ENCODE peak calls at places on chromosome 11, in ten cellular contexts. C, T, O, K, F, S, P, L, U and R are unnamed samples.

GRCh38 chr11:121464352-121464946 is 11.7 kb upstream of the SORL1-AS1 start:
- DNase-seq in C (peak; percentile 65), T (peak; percentile 94), O (no peak), K (peak; percentile 69), F (peak; percentile 97), S (peak; percentile 46), P (peak; percentile 74), L (no peak), U (peak; percentile 55), R (peak; percentile 98)

GRCh38 chr11:130781906-130782305 is 134.4 kb downstream of the SNX19 start:
- DNase-seq in C (no peak), T (peak; percentile 78), O (no peak), K (peak; percentile 49), F (no peak), S (no peak), P (no peak), L (no peak), U (no peak), R (peak; percentile 80)

GRCh38 chr11:1534682-1535081 is 37.4 kb downstream of the DUSP8 start:
- DNase-seq in C (no peak), T (peak; percentile 31), O (no peak), K (no peak), F (no peak), S (no peak), P (no peak), L (no peak), U (no peak), R (peak; percentile 80)

GRCh38 chr11:111059726-111060125 is 185.8 kb upstream of the POU2AF2 start:
- DNase-seq in C (no peak), T (peak; percentile 69), O (no peak), K (no peak), F (no peak), S (no peak), P (no peak), L (no peak), U (no peak), R (peak; percentile 25)

GRCh38 chr11:114082767-114083181 is 23.3 kb downstream of the ZBTB16 start:
- DNase-seq in C (no peak), T (no peak), O (peak; percentile 60), K (no peak), F (no peak), S (no peak), P (peak; percentile 70), L (no peak), U (no peak), R (peak; percentile 32)

GRCh38 chr11:99015634-99016454 is 4.9 kb upstream of the CNTN5 start:
- DNase-seq in C (peak; percentile 37), T (peak; percentile 51), O (no peak), K (no peak), F (no peak), S (no peak), P (no peak), L (peak; percentile 60), U (no peak), R (peak; percentile 39)

GRCh38 chr11:11391796-11392195 is 38.7 kb upstream of the CSNK2A3 start:
- DNase-seq in C (no peak), T (peak; percentile 90), O (no peak), K (peak; percentile 75), F (no peak), S (no peak), P (no peak), L (no peak), U (no peak), R (peak; percentile 90)

GRCh38 chr11:92911478-92911877 is 58.0 kb upstream of the MTNR1B start:
- DNase-seq in C (no peak), T (no peak), O (no peak), K (no peak), F (no peak), S (no peak), P (no peak), L (peak; percentile 20), U (no peak), R (no peak)

GRCh38 chr11:81573367-81573766 is 1160.3 kb downstream of the FAM181B start:
- DNase-seq in C (no peak), T (no peak), O (no peak), K (no peak), F (no peak), S (no peak), P (no peak), L (peak; percentile 72), U (no peak), R (no peak)

GRCh38 chr11:68371176-68372041 is 59.0 kb downstream of the LRP5 start:
- DNase-seq in C (no peak), T (no peak), O (no peak), K (no peak), F (no peak), S (no peak), P (peak; percentile 72), L (no peak), U (no peak), R (no peak)

GRCh38 chr11:396948-397548 is 3.0 kb downstream of the PKP3 start:
- DNase-seq in C (no peak), T (peak; percentile 36), O (peak; percentile 58), K (no peak), F (peak; percentile 66), S (no peak), P (peak; percentile 80), L (no peak), U (no peak), R (peak; percentile 67)

GRCh38 chr11:22521226-22521625 is 104.4 kb downstream of the FANCF start:
- DNase-seq in C (no peak), T (peak; percentile 48), O (no peak), K (peak; percentile 15), F (no peak), S (no peak), P (no peak), L (no peak), U (no peak), R (no peak)

GRCh38 chr11:37946155-37946766 is 1348.2 kb upstream of the RAG2 start:
- DNase-seq in C (peak; percentile 7), T (peak; percentile 27), O (no peak), K (no peak), F (no peak), S (no peak), P (no peak), L (peak; percentile 37), U (no peak), R (peak; percentile 2)

GRCh38 chr11:119709638-119710346 is 19.2 kb downstream of the NECTIN1 start:
- DNase-seq in C (no peak), T (peak; percentile 69), O (no peak), K (peak; percentile 36), F (no peak), S (no peak), P (no peak), L (no peak), U (no peak), R (peak; percentile 83)

GRCh38 chr11:79054636-79055035 is 386.2 kb downstream of the TENM4 start:
- DNase-seq in C (no peak), T (peak; percentile 87), O (no peak), K (no peak), F (no peak), S (no peak), P (no peak), L (no peak), U (no peak), R (peak; percentile 87)

GRCh38 chr11:12363373-12363772 is 14.0 kb upstream of the PARVA start:
- DNase-seq in C (no peak), T (no peak), O (no peak), K (no peak), F (no peak), S (no peak), P (no peak), L (no peak), U (no peak), R (no peak)

GRCh38 chr11:57237204-57237681 is at the start of gene APLNR:
- DNase-seq in C (no peak), T (no peak), O (no peak), K (no peak), F (no peak), S (no peak), P (no peak), L (no peak), U (no peak), R (no peak)

GRCh38 chr11:61297341-61297740 is 2.2 kb upstream of the VWCE start:
- DNase-seq in C (no peak), T (peak; percentile 18), O (no peak), K (no peak), F (no peak), S (no peak), P (no peak), L (no peak), U (no peak), R (no peak)

GRCh38 chr11:5197538-5197937 is 2.9 kb downstream of the OR51V1 start:
- DNase-seq in C (no peak), T (peak; percentile 75), O (no peak), K (peak; percentile 11), F (no peak), S (no peak), P (no peak), L (no peak), U (no peak), R (no peak)

GRCh38 chr11:106276859-106277436 is 199.5 kb downstream of the AASDHPPT start:
- DNase-seq in C (no peak), T (peak; percentile 4), O (no peak), K (no peak), F (no peak), S (no peak), P (no peak), L (no peak), U (no peak), R (peak; percentile 20)

GRCh38 chr11:44693654-44694119 is 33.1 kb upstream of the TSPAN18 start:
- DNase-seq in C (no peak), T (no peak), O (no peak), K (no peak), F (no peak), S (no peak), P (no peak), L (no peak), U (no peak), R (no peak)

GRCh38 chr11:2444301-2445106 is at the start of the genes KCNQ1 and TRPM5:
- DNase-seq in C (peak; percentile 9), T (no peak), O (peak; percentile 86), K (no peak), F (peak; percentile 76), S (peak; percentile 52), P (peak; percentile 77), L (no peak), U (no peak), R (no peak)

GRCh38 chr11:111542606-111543275 is 2.2 kb downstream of the LAYN start:
- DNase-seq in C (no peak), T (no peak), O (no peak), K (no peak), F (no peak), S (no peak), P (no peak), L (no peak), U (no peak), R (no peak)

GRCh38 chr11:134536219-134536618 is 124.2 kb upstream of the B3GAT1 start:
- DNase-seq in C (no peak), T (no peak), O (no peak), K (no peak), F (no peak), S (no peak), P (no peak), L (no peak), U (no peak), R (no peak)

GRCh38 chr11:106022795-106023275 is 795 bp upstream of the MSANTD4 start:
- DNase-seq in C (no peak), T (no peak), O (no peak), K (no peak), F (no peak), S (no peak), P (no peak), L (no peak), U (no peak), R (no peak)

GRCh38 chr11:75639752-75640151 is 29.1 kb downstream of the MAP6 start:
- DNase-seq in C (peak; percentile 85), T (peak; percentile 59), O (peak; percentile 89), K (no peak), F (no peak), S (no peak), P (peak; percentile 87), L (peak; percentile 49), U (peak; percentile 60), R (peak; percentile 76)

GRCh38 chr11:112744041-112744440 is 217.2 kb upstream of the NCAM1 start:
- DNase-seq in C (no peak), T (no peak), O (no peak), K (no peak), F (no peak), S (no peak), P (no peak), L (no peak), U (no peak), R (no peak)

GRCh38 chr11:132685174-132685611 is 847.1 kb downstream of the OPCML start:
- DNase-seq in C (no peak), T (peak; percentile 62), O (no peak), K (peak; percentile 61), F (no peak), S (no peak), P (no peak), L (no peak), U (no peak), R (peak; percentile 83)